ENCODE peak calls at places on chromosome 16, in seven cellular contexts. F, S, Z, U, O, D and T are unnamed samples.
A peak's percentile ranks its signal among the peaks of the same experiment; 100 is the strongest.

GRCh38 chr16:460787-461186 is 35.3 kb downstream of the RAB11FIP3 start:
- DNase-seq in Z (no peak), D (no peak), S (no peak), U (no peak), O (no peak), F (no peak), T (no peak)

GRCh38 chr16:77300232-77300631 is 101.0 kb downstream of the SYCE1L start:
- DNase-seq in O (no peak), Z (no peak), S (no peak), D (peak; percentile 46), U (no peak), F (no peak), T (no peak)

GRCh38 chr16:13427943-13428342 is 492.0 kb upstream of the ERCC4 start:
- DNase-seq in U (no peak), S (no peak), D (no peak), F (no peak), Z (no peak), O (no peak), T (no peak)

GRCh38 chr16:3792472-3793012 is 75.2 kb upstream of the TRAP1 start:
- DNase-seq in D (no peak), S (no peak), Z (no peak), U (no peak), F (no peak), O (no peak), T (no peak)

GRCh38 chr16:28191364-28191985 is 20.3 kb downstream of the XPO6 start:
- DNase-seq in Z (no peak), F (no peak), U (no peak), D (no peak), S (no peak), O (peak; percentile 15), T (no peak)

GRCh38 chr16:82684246-82684645 is 57.5 kb downstream of the CDH13 start:
- DNase-seq in Z (no peak), D (peak; percentile 36), S (no peak), U (no peak), O (no peak), F (peak; percentile 25), T (no peak)

GRCh38 chr16:711084-711483 is 3.8 kb upstream of the METRN start:
- DNase-seq in S (no peak), F (no peak), U (no peak), Z (no peak), O (no peak), D (no peak), T (no peak)

GRCh38 chr16:85860413-85861094 is 38.4 kb upstream of the IRF8 start:
- DNase-seq in O (no peak), F (no peak), S (no peak), D (no peak), U (no peak), Z (no peak), T (no peak)

GRCh38 chr16:81321537-81321936 is 6.8 kb downstream of the GAN start:
- DNase-seq in D (no peak), U (no peak), F (no peak), Z (no peak), O (no peak), S (no peak), T (peak; percentile 29)

GRCh38 chr16:88940196-88941050 is 36.6 kb downstream of the CBFA2T3 start:
- DNase-seq in F (no peak), D (no peak), U (peak; percentile 59), S (no peak), O (peak; percentile 55), Z (no peak), T (no peak)

GRCh38 chr16:81443688-81444447 is 740 bp upstream of the CMIP start:
- DNase-seq in U (no peak), D (no peak), O (no peak), F (no peak), S (no peak), Z (no peak), T (no peak)

GRCh38 chr16:86356804-86357203 is 153.5 kb upstream of the FOXF1 start:
- DNase-seq in O (no peak), S (no peak), F (no peak), D (no peak), U (no peak), Z (no peak), T (no peak)

GRCh38 chr16:86510465-86511261 is at the start of gene FOXF1:
- DNase-seq in D (peak; percentile 75), O (no peak), S (no peak), Z (no peak), U (peak; percentile 73), F (peak; percentile 83), T (peak; percentile 87)

GRCh38 chr16:24049113-24049512 is 207.0 kb upstream of the CACNG3 start:
- DNase-seq in D (no peak), S (no peak), Z (no peak), F (no peak), U (no peak), O (no peak), T (no peak)

GRCh38 chr16:67000384-67001158 is 12.2 kb downstream of the CES4A start:
- DNase-seq in F (no peak), D (peak; percentile 32), Z (no peak), S (no peak), U (peak; percentile 80), O (no peak), T (peak; percentile 37)

GRCh38 chr16:87465306-87465705 is 27.5 kb downstream of the ZCCHC14 start:
- DNase-seq in S (peak; percentile 53), F (peak; percentile 82), D (peak; percentile 77), U (no peak), O (peak; percentile 13), Z (no peak), T (peak; percentile 92)

GRCh38 chr16:28293589-28293935 is 1.2 kb downstream of the SBK1 start:
- DNase-seq in O (no peak), F (no peak), Z (no peak), U (no peak), D (no peak), S (no peak), T (no peak)

GRCh38 chr16:19356024-19356952 is 61.4 kb upstream of the TMC5 start:
- DNase-seq in D (no peak), S (no peak), O (no peak), U (no peak), Z (no peak), F (no peak), T (no peak)

GRCh38 chr16:85238233-85238647 is 126.0 kb upstream of the CIBAR2 start:
- DNase-seq in F (peak; percentile 95), D (peak; percentile 29), U (peak; percentile 77), O (no peak), Z (no peak), S (peak; percentile 74), T (peak; percentile 95)